ENCODE peak calls at places on chromosome 1, in seven cellular contexts. P is testis; U is IMR-90; J is Panc1; Q is iPS DF 6.9; V is CD8-positive, alpha-beta memory T cell; A is NT2/D1. R is an unnamed sample. For H3K4me1 and H3K36me3, the result is how much of the 10 kb centered on the place peaks cover.

GRCh38 chr1:59199734-59200376 is 97.0 kb upstream of the FGGY start:
- DNase-seq in A (no peak), V (no peak), J (no peak), Q (no peak), P (no peak), U (no peak), R (no peak)

GRCh38 chr1:19361231-19362147 is 49.4 kb downstream of the SLC66A1 start:
- DNase-seq in V (no peak), U (peak), J (no peak), A (no peak), P (no peak), Q (no peak), R (no peak)

GRCh38 chr1:154481058-154481457 is 21.0 kb upstream of the TDRD10 start:
- DNase-seq in P (no peak), U (no peak), A (no peak), J (no peak), Q (no peak), V (no peak), R (no peak)

GRCh38 chr1:214843281-214843680 is 239.3 kb upstream of the KCNK2 start:
- DNase-seq in U (peak), P (no peak), A (no peak), J (no peak), Q (no peak), V (no peak), R (no peak)

GRCh38 chr1:44924835-44925464 is 61.4 kb downstream of the EIF2B3 start:
- DNase-seq in V (no peak), U (peak), Q (no peak), A (peak), P (no peak), J (peak), R (peak)

GRCh38 chr1:222995230-222995580 is 147.8 kb downstream of the TLR5 start:
- DNase-seq in J (no peak), Q (no peak), U (no peak), V (no peak), P (no peak), A (no peak), R (no peak)

GRCh38 chr1:23634840-23635642 is 56.6 kb upstream of the RPL11 start:
- DNase-seq in P (peak), A (peak), Q (no peak), V (peak), J (peak), U (peak), R (peak)

GRCh38 chr1:160408864-160409263 is 8.5 kb downstream of the VANGL2 start:
- DNase-seq in J (no peak), A (no peak), Q (no peak), V (no peak), U (no peak), P (no peak), R (no peak)

GRCh38 chr1:91751281-91751680 is 134.7 kb downstream of the TGFBR3 start:
- DNase-seq in Q (no peak), U (peak), J (no peak), P (peak), A (no peak), V (no peak), R (no peak)

GRCh38 chr1:52002038-52002917 is 11.8 kb upstream of the RAB3B start:
- DNase-seq in J (peak), U (peak), A (peak), Q (peak), V (peak), P (peak), R (peak)

GRCh38 chr1:118960567-118961136 is 27.5 kb downstream of the TBX15 start:
- DNase-seq in J (no peak), V (no peak), A (no peak), P (no peak), Q (no peak), U (no peak), R (no peak)
- H3K4me1 ChIP-seq in J (under half), V (under half), A (under half), P (under half), Q (under half), U (under half), R (under half)

GRCh38 chr1:30905403-30905802 is 3.2 kb downstream of the SDC3 start:
- DNase-seq in A (no peak), V (no peak), P (no peak), Q (no peak), U (no peak), J (no peak), R (no peak)

GRCh38 chr1:30906631-30907389 is 1.7 kb downstream of the SDC3 start:
- DNase-seq in U (no peak), V (no peak), Q (no peak), P (no peak), J (no peak), A (no peak), R (peak)

GRCh38 chr1:30907390-30907640 is 1.2 kb downstream of the SDC3 start:
- DNase-seq in J (no peak), Q (no peak), U (no peak), A (no peak), V (no peak), P (no peak), R (no peak)

GRCh38 chr1:30904962-30905335 is 3.6 kb downstream of the SDC3 start:
- DNase-seq in P (no peak), V (no peak), J (no peak), U (no peak), A (no peak), Q (no peak), R (no peak)

DNA sequence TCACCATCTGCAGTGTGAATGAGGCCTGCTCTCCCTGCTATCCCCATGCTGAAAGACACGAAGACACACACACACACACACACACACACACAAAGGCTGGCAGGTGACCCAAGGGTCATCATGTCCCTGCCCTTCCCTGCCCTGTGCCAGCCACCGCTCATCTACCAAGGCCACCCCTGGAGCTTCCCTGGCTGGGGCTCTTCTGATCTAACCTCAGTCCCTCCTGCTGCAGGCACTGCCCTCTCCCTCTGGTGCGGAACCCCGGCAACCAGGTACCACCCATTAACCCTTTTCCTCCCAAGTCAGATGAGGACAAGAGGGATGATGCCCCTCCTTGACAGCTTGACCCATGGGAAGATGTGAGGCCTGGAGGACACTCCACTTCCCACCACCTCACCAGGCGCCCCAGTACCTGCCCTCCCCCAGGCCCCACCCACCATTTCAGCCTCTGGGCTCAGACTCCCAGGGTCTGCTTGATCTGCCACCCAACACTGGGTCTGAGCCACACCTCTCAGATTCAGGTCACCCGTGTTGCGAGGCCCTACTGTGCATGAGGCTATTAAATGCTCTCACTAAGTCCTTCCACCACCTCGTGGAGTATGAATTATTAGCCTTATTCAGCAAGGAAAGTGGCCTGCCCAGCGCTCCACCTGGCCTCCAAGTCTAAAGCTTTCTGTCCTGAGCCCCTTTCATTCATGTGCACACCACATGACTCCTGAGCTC is 2.5 kb downstream of the SDC3 start:
- DNase-seq in P (no peak), Q (no peak), U (no peak), A (no peak), V (no peak), J (no peak), R (no peak)
- H3K4me3 ChIP-seq in P (no peak), Q (no peak), U (no peak), A (no peak), V (no peak), J (no peak), R (no peak)

GRCh38 chr1:39379187-39379586 is 112.2 kb upstream of the BMP8A start:
- DNase-seq in V (no peak), A (no peak), P (no peak), U (no peak), Q (no peak), J (no peak), R (no peak)
- H3K36me3 ChIP-seq in V (under half), A (half or more), P (under half), U (under half), Q (under half), J (under half), R (under half)

GRCh38 chr1:16019580-16020277 is 1.9 kb upstream of the HSPB7 start:
- DNase-seq in P (no peak), V (no peak), U (peak), J (no peak), A (no peak), Q (no peak), R (peak)

GRCh38 chr1:16020325-16020724 is 1.5 kb upstream of the CLCNKA start:
- DNase-seq in V (no peak), P (no peak), A (no peak), Q (no peak), J (no peak), U (no peak), R (no peak)

GRCh38 chr1:16017461-16018303 is at the start of gene HSPB7:
- DNase-seq in P (peak), U (peak), Q (no peak), V (no peak), J (no peak), A (no peak), R (peak)

GRCh38 chr1:16018308-16018707 is 465 bp upstream of the HSPB7 start:
- DNase-seq in P (no peak), U (no peak), A (no peak), J (no peak), V (no peak), Q (no peak), R (peak)

DNA sequence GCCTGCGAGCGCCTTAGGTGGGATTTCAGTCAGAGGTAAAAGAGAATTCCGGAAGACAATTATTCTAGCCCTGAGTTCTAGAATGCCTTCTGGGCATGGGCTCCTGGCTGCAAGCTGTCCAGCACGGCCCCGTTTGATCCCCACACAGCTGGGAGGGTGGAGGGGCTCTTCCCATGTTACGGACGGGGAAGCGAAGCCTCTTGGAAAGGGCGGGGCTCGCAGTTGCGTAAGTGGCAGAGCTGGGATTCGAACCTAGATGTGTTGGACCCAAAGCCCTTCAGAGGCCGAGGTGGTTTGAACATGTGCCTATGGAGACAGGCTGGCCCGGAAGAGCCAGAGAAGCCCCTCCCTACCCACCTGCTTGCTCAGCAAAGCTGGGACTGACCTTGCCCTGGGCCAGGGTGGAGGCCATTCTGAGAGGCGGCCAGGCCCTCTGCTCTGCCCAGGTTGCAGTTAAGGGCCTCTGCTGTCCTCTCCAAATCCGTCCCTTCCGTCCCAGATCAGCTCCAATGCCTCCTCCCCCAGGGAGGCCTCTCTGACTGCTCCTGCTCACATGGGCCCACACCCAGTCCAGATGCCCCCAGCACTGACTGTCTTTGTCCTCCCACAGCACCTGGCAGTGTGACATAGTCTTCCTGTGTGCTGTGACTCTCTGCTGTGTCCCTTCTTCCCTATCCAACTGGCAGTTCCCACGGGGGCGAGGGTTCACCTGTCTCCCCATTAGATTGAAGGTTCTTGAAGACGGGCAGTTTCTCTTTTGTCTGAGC is 1.1 kb upstream of the HSPB7 start:
- DNase-seq in V (no peak), A (no peak), P (no peak), U (no peak), J (no peak), Q (no peak), R (peak)
- H3K4me1 ChIP-seq in V (under half), A (under half), P (half or more), U (under half), J (under half), Q (under half), R (half or more)

DNA sequence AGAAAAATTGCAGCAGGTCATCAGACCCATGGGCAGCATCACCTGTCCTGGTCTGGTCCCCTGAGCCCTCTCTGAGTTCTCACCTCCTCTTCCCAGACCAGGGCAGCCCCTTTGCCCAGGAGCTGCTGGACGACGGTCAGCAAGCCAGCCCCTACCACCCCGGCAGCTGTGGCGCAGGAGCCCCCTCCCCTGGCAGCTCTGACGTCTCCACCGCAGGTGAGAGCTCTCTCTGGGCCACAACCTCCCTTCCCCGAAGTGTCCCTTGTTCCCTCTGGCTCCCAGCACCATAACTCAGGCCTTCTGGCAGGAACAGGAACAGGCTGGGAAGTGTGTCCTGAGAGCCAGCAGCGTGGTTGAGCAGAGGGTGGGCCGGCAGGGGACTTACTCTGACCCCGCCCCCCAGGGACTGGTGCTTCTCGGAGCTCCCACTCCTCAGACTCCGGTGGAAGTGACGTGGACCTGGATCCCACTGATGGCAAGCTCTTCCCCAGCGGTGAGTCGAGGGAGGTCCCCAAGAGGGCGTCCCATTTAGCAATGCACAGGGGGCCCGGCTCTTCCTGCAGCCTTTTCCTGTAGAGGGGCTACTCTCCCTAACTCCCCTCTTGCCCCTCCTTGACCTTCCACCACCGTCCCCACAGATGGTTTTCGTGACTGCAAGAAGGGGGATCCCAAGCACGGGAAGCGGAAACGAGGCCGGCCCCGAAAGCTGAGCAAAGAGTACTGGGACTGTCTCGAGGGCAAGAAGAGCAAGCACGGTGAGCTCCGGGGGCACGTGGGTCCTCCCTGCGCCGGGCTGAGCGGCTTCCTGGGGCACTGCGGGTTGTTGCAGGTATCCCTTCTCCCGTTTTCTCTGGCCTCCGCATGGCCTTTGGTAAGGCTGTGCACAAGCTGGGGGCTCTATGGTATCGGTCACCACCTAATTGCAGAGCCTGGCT is 2.4 kb downstream of the ELF3 start:
- DNase-seq in J (no peak), V (no peak), P (no peak), U (no peak), A (no peak), Q (no peak), R (no peak)
- H3K4me3 ChIP-seq in J (peak), V (no peak), P (no peak), U (no peak), A (no peak), Q (no peak), R (no peak)

GRCh38 chr1:210217482-210217881 is 15.1 kb upstream of the SERTAD4 start:
- DNase-seq in J (no peak), P (no peak), V (no peak), U (no peak), Q (no peak), A (no peak), R (no peak)
- H3K36me3 ChIP-seq in J (under half), P (under half), V (under half), U (under half), Q (under half), A (under half), R (under half)

GRCh38 chr1:169346036-169346589 is 21.5 kb downstream of the NME7 start:
- DNase-seq in U (no peak), J (no peak), V (no peak), Q (no peak), A (no peak), P (no peak), R (no peak)
- H3K4me1 ChIP-seq in U (under half), J (under half), V (under half), Q (under half), A (under half), P (under half), R (under half)

GRCh38 chr1:63322248-63322943 is at the start of gene FOXD3:
- DNase-seq in V (peak), U (peak), J (no peak), A (peak), Q (no peak), P (peak), R (peak)
- H3K4me3 ChIP-seq in V (peak), U (peak), J (peak), A (peak), Q (peak), P (peak), R (peak)

GRCh38 chr1:2517966-2518365 is 8.4 kb downstream of the PANK4 start:
- DNase-seq in A (no peak), U (no peak), V (no peak), P (no peak), J (no peak), Q (no peak), R (no peak)
- H3K36me3 ChIP-seq in A (half or more), U (half or more), V (half or more), P (under half), J (under half), Q (half or more), R (half or more)

R was measured in SJCRH30.